ENCODE peak calls at places on chromosomes 7 and 10, in four cellular contexts. P, O, S and Z are unnamed samples.

GRCh38 chr7:125605241-125605640 is 675.6 kb upstream of the POT1 start:
- DNase-seq in P (no peak), O (no peak), S (no peak), Z (no peak)

GRCh38 chr7:82567356-82567755 is 123.8 kb upstream of the CACNA2D1 start:
- DNase-seq in P (no peak), O (no peak), S (peak), Z (no peak)

GRCh38 chr7:137937202-137937560 is 64.7 kb downstream of the CREB3L2 start:
- DNase-seq in O (no peak), P (no peak), S (no peak), Z (no peak)

GRCh38 chr7:100855515-100855914 is 3.0 kb downstream of the SLC12A9 start:
- DNase-seq in P (no peak), S (no peak), O (no peak), Z (no peak)

GRCh38 chr7:120805636-120806388 is 52.1 kb downstream of the TSPAN12 start:
- DNase-seq in O (peak), P (peak), S (peak), Z (peak)

GRCh38 chr7:100885440-100886141 is 3.9 kb downstream of the UFSP1 start:
- DNase-seq in O (no peak), P (no peak), S (no peak), Z (no peak)

GRCh38 chr7:91784469-91784868 is 96.0 kb downstream of the MTERF1 start:
- DNase-seq in P (no peak), S (peak), O (peak), Z (peak)

GRCh38 chr10:107589081-107589480 is 424.6 kb upstream of the SORCS1 start:
- DNase-seq in S (no peak), P (no peak), O (no peak), Z (no peak)

GRCh38 chr7:75969182-75969581 is 25.2 kb downstream of the TMEM120A start:
- DNase-seq in S (peak), O (no peak), P (no peak), Z (no peak)

DNA sequence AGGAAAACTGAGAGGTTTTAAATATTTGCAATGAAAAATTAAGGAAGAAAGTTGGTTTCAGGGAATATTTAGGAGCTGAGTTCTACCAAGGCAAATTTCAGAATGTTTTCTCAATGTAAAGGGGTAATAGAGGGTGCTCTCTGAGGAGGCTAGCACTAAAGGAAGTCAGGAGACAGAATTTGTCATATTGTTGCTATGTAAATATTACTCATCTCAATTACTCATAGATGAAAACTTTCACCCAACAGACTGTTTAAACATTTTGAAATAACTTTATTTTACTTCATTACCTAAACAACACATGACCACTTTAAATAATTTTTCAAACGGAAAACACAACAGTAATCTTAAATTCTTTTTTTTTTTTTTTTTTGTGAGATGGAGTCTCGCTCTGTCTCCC is 274.8 kb upstream of the NRG3 start:
- DNase-seq in O (no peak), P (no peak), S (no peak), Z (no peak)
- TF ChIP-seq JUND in O (no peak), P (no peak), S (no peak), Z (no peak)

GRCh38 chr7:7720750-7721621 is 2.6 kb upstream of the RPA3 start:
- DNase-seq in S (no peak), P (no peak), O (no peak), Z (no peak)
- TF ChIP-seq JUND in S (no peak), P (no peak), O (no peak), Z (no peak)

GRCh38 chr10:78408671-78409472 is 375.2 kb downstream of the RPS24 start:
- DNase-seq in P (no peak), O (no peak), S (peak), Z (no peak)

GRCh38 chr10:78406648-78407008 is 373.0 kb downstream of the RPS24 start:
- DNase-seq in S (no peak), O (no peak), P (no peak), Z (no peak)

GRCh38 chr10:78405781-78406180 is 372.1 kb downstream of the RPS24 start:
- DNase-seq in O (no peak), S (no peak), P (no peak), Z (no peak)

GRCh38 chr10:78408011-78408410 is 374.3 kb downstream of the RPS24 start:
- DNase-seq in P (no peak), S (no peak), O (no peak), Z (no peak)

DNA sequence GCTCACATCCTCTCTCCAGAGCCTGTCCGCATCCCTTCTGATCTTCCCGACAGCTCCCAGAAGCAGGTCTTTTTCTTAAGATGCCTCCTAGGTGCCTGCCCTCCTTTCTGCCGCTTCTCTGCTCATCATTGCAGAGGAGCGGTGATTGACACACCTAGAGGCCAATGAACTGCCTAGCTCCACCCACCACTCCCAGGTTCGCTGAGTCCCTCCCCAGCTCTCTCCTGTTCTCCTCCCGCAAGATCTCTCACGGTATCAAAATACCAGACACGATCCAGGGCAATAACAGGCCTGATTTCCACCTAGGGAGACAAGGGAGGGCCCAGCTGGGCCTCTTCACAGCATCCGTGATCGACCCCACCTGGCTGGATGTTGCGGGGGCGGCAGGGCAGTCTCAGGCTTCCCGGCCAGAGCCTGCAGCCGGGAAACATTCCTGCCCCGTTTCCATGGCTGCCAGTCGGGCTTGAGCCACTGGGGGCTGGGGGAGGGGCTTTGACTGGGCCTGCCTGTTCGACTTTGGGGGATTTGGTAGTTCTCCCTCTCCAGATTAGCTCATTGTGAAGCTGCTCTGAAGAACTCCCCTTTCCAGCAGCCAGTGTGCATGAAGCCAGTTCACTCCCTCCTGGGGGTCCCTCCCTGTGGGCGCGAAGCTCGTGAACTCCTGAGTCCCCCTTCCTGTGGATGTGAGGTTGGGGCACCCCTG is 373.5 kb downstream of the RPS24 start:
- DNase-seq in P (peak), O (peak), S (peak), Z (peak)
- TF ChIP-seq JUND in P (no peak), O (no peak), S (no peak), Z (no peak)

DNA sequence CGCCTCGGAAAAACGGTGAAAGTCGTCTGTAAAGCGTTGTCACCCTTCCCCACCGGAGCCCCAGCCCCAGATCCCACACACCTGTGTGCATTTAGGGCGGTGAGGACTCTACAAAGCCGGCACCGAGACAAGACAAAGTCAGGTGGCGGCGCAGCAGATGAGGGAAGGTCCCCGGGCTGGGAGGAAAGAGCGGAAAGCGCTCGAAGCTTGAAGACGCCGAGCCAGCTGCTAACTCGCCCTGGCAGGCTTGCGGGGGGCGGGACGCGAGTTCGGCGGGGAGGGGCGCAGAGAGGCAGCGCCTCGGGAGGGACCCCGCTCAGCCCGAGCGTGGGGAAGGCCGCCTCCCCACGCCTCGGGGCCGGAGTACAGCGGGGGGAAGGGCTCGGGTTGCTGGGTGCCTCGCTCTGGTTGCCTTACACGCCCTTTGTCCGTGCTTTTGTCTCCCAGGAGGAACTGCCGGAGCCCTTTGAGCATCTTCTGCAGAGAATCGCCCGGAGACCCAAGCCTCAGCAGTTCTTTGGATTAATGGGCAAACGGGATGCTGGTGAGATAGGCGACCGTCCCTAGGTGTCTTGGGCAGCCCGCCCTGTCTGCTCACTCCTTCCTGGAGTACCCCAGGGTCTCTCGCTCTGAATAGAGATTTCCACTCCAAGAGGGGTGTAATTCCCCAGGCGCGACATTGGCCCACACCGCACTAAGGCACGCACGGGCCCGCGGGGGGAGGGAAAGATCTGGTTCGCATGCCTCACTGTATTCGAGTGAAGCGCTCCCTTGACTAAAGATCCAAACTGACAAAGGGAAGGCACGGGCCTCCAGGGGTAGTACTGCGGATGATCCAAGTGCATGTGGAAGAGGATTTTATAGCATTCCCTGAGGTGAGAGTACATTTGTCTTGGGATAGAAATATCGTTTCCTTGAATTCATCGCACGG is 1.7 kb downstream of the TAC1 start:
- DNase-seq in S (peak), P (peak), O (no peak), Z (no peak)
- TF ChIP-seq JUND in S (no peak), P (no peak), O (no peak), Z (no peak)

GRCh38 chr10:132347931-132348267 is 15.9 kb downstream of the LRRC27 start:
- DNase-seq in O (no peak), P (no peak), S (no peak), Z (no peak)
- TF ChIP-seq JUND in O (no peak), P (no peak), S (no peak), Z (no peak)

DNA sequence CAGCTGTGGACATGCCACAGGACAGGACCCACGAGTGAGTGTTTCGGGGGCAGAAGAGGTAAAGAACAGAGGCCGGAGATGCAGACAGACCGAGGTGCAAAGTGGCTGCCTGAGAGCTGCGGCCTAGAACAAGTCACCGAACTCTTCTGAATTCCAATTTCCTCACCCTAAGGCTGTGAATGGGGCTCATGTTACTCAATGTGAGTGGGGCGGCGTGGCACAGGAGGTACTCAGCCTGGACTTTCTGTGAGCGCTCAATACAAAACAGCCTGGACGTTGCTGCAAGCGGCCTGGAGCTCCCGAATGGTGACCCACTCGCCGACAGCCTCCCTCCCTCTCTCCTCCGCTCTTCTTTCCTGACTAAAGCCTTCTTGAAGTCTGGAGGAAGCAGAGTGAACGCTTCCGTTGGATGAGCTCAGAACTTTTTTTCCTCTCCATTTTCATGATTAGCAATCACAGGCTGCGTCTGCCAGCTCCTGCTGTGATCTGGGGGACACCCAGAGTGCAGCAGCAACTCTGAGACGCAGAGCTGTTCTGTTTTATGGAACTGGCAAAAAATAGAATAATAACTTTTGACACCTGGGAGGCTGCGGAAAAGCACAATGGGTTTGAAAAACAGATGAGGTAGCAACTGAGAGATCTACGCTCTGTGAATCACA is 108.5 kb downstream of the PTPRN2 start:
- DNase-seq in S (no peak), P (no peak), O (no peak), Z (peak)
- TF ChIP-seq JUND in S (no peak), P (no peak), O (no peak), Z (no peak)

DNA sequence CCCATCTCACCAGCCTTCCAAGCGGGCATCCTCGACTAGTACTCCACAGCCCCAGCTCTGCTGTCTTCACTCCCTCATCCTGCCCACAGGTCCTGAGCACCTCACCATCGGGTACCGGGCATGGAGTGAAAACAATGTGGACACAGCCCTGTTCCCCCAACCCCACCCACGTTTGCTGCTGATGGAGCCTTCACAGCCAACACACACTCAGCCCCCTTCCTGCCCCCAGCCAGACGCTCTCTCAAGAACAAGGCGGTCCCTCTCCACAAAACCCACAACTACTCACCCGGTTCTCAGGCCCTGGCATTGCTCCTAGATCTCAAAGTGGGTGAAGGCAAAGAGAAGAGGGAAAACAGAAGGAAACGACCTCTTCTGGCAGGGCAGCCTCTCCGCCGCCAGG is 56.1 kb downstream of the SLIT1 start:
- DNase-seq in S (no peak), O (no peak), P (no peak), Z (no peak)
- TF ChIP-seq JUND in S (no peak), O (no peak), P (no peak), Z (no peak)

GRCh38 chr10:62582098-62582705 is 208.0 kb downstream of the ZNF365 start:
- DNase-seq in P (no peak), O (no peak), S (no peak), Z (no peak)
- TF ChIP-seq JUND in P (no peak), O (no peak), S (no peak), Z (no peak)